ENCODE peak calls at places on chromosome 14, in six cellular contexts. T is CD14-positive monocyte, I is fibroblast of pulmonary artery, O is transverse colon, H is AG10803, B is GM20000. M is an unnamed sample.

GRCh38 chr14:95267306-95267705 is 52.4 kb downstream of the CLMN start:
- DNase-seq in T (no peak), O (no peak), I (no peak), B (no peak), H (no peak), M (no peak)

GRCh38 chr14:103122578-103123127 is 608 bp upstream of the TNFAIP2 start:
- DNase-seq in H (no peak), O (no peak), T (no peak), I (no peak), B (no peak), M (no peak)

GRCh38 chr14:63174760-63175191 is 29.5 kb upstream of the RHOJ start:
- DNase-seq in B (peak; percentile 35), O (no peak), H (peak; percentile 69), T (no peak), I (peak; percentile 89), M (no peak)

GRCh38 chr14:54727929-54728328 is 161.0 kb downstream of the SAMD4A start:
- DNase-seq in H (peak; percentile 86), I (no peak), T (no peak), B (no peak), O (no peak), M (no peak)

GRCh38 chr14:58731465-58732330 is 93.9 kb downstream of the DACT1 start:
- DNase-seq in B (no peak), H (peak; percentile 99), T (no peak), I (peak; percentile 97), O (no peak), M (no peak)

GRCh38 chr14:55807059-55807499 is 227.1 kb downstream of the KTN1 start:
- DNase-seq in B (no peak), O (peak; percentile 96), T (no peak), H (peak; percentile 8), I (peak; percentile 100), M (no peak)

GRCh38 chr14:57749267-57749666 is 116.6 kb downstream of the SLC35F4 start:
- DNase-seq in O (no peak), T (no peak), I (peak; percentile 53), B (no peak), H (peak; percentile 33), M (no peak)

GRCh38 chr14:76876076-76876475 is 49.9 kb downstream of the LRRC74A start:
- DNase-seq in T (no peak), B (peak; percentile 76), O (peak; percentile 54), I (peak; percentile 83), H (peak; percentile 67), M (no peak)

GRCh38 chr14:54252072-54252730 is 144.6 kb upstream of the CDKN3 start:
- DNase-seq in I (peak; percentile 59), H (peak; percentile 87), T (no peak), B (no peak), O (no peak), M (no peak)

DNA sequence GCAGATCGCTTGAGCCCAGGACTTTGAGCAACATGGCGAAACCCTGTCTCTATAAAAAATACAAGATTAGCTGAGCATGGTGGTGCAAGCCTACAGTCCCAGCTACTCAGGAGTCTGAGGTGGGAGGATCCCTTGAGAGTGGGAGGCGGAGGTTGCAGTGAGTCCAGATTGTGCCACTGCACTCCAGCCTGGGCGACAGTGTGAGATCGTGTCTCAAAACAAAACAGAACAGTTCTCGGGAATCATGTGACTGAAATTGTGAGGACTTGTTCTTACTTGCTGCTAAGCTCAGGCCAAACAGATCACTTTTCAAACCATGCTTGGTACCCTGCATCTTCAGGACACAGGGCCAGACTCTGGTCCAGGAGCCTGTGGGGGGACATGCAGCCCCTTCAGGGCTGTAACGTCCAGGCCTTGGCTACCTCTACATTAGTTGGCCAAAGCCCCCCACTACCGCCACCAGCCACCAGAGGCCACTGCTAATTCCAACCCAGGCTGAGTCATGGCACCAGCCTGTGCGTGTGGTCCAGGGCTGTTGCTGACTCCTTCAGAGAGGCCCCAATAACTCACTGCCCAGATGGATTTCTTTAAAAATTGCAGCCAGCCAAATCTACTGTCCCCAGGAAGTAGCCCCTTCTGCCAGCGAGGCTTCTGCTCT is 33.4 kb upstream of the SYNDIG1L start:
- DNase-seq in T (peak; percentile 60), B (peak; percentile 50), I (peak; percentile 64), H (peak; percentile 69), O (no peak), M (no peak)
- TF ChIP-seq CTCF in T (peak; percentile 71), B (peak; percentile 37), I (peak; percentile 78), H (peak; percentile 76), O (peak; percentile 25), M (peak; percentile 61)

GRCh38 chr14:38016497-38016896 is 191.2 kb upstream of the SSTR1 start:
- DNase-seq in B (no peak), O (no peak), I (no peak), T (no peak), H (no peak), M (no peak)
- TF ChIP-seq CTCF in B (no peak), O (no peak), I (peak; percentile 37), T (no peak), H (peak; percentile 35), M (no peak)

GRCh38 chr14:99174081-99174851 is 97.7 kb downstream of the BCL11B start:
- DNase-seq in O (no peak), B (no peak), I (no peak), H (no peak), T (no peak), M (no peak)
- TF ChIP-seq CTCF in O (no peak), B (no peak), I (no peak), H (no peak), T (no peak), M (no peak)

GRCh38 chr14:67162390-67162789 is 26.9 kb upstream of the GARIN2 start:
- DNase-seq in T (no peak), B (no peak), H (no peak), I (no peak), O (no peak), M (no peak)
- TF ChIP-seq CTCF in T (no peak), B (no peak), H (no peak), I (no peak), O (no peak), M (no peak)

GRCh38 chr14:69288001-69288771 is 28.2 kb downstream of the GALNT16 start:
- DNase-seq in H (peak; percentile 92), I (peak; percentile 21), O (peak; percentile 27), T (no peak), B (no peak), M (no peak)
- TF ChIP-seq CTCF in H (peak; percentile 57), I (peak; percentile 43), O (no peak), T (peak; percentile 19), B (no peak), M (peak; percentile 50)